ENCODE peak calls at places on chromosomes 7 and 10, in eight cellular contexts. X, A, O, E, Z, P, B and Q are unnamed samples.

GRCh38 chr7:33449847-33450246 is 320.5 kb downstream of the BBS9 start:
- DNase-seq in X (no peak), A (no peak), O (no peak), E (no peak), Z (no peak), P (no peak), B (no peak), Q (no peak)

GRCh38 chr10:119705434-119705831 is 20.4 kb upstream of the INPP5F start:
- DNase-seq in X (no peak), A (no peak), O (no peak), E (peak; percentile 69), Z (peak; percentile 31), P (no peak), B (no peak), Q (no peak)

GRCh38 chr10:19250542-19250941 is 201.9 kb downstream of the MALRD1 start:
- DNase-seq in X (no peak), A (no peak), O (no peak), E (no peak), Z (no peak), P (no peak), B (no peak), Q (no peak)

GRCh38 chr10:46106410-46107255 is 60.6 kb upstream of the MSMB start:
- DNase-seq in X (no peak), A (peak; percentile 28), O (peak; percentile 47), E (peak; percentile 82), Z (peak; percentile 37), P (peak; percentile 42), B (peak; percentile 58), Q (peak; percentile 62)

GRCh38 chr10:69160809-69161225 is 19.2 kb upstream of the SUPV3L1 start:
- DNase-seq in X (no peak), A (no peak), O (no peak), E (no peak), Z (no peak), P (no peak), B (no peak), Q (no peak)

GRCh38 chr7:101924171-101924570 is 106.7 kb downstream of the CUX1 start:
- DNase-seq in X (no peak), A (no peak), O (peak; percentile 72), E (no peak), Z (no peak), P (no peak), B (no peak), Q (no peak)

GRCh38 chr7:139990571-139990970 is 72.2 kb downstream of the PARP12 start:
- DNase-seq in X (no peak), A (no peak), O (no peak), E (no peak), Z (no peak), P (no peak), B (no peak), Q (no peak)

GRCh38 chr10:55410415-55410885 is 609.4 kb upstream of the PCDH15 start:
- DNase-seq in X (no peak), A (peak; percentile 65), O (no peak), E (no peak), Z (no peak), P (peak; percentile 98), B (peak; percentile 43), Q (peak; percentile 90)

GRCh38 chr7:46162582-46162981 is 241.5 kb upstream of the IGFBP3 start:
- DNase-seq in X (no peak), A (no peak), O (peak; percentile 55), E (no peak), Z (no peak), P (no peak), B (no peak), Q (no peak)

GRCh38 chr10:1736180-1736971 is 949 bp downstream of the ADARB2 start:
- DNase-seq in X (no peak), A (no peak), O (no peak), E (no peak), Z (no peak), P (no peak), B (no peak), Q (no peak)

GRCh38 chr7:76358053-76358477 is 726 bp downstream of the YWHAG start:
- DNase-seq in X (peak; percentile 28), A (peak; percentile 49), O (no peak), E (peak; percentile 86), Z (peak; percentile 64), P (peak; percentile 72), B (peak; percentile 54), Q (peak; percentile 82)

GRCh38 chr10:71548494-71548846 is 151.8 kb downstream of the CDH23 start:
- DNase-seq in X (no peak), A (no peak), O (peak; percentile 80), E (no peak), Z (no peak), P (no peak), B (no peak), Q (no peak)

GRCh38 chr7:119936876-119937275 is 336.1 kb upstream of the KCND2 start:
- DNase-seq in X (no peak), A (no peak), O (no peak), E (no peak), Z (no peak), P (no peak), B (no peak), Q (no peak)

GRCh38 chr10:52755297-52756062 is 17.1 kb downstream of the MBL2 start:
- DNase-seq in X (no peak), A (no peak), O (no peak), E (no peak), Z (no peak), P (peak; percentile 89), B (no peak), Q (peak; percentile 74)

GRCh38 chr7:28126047-28127041 is 54.3 kb downstream of the JAZF1 start:
- DNase-seq in X (no peak), A (no peak), O (no peak), E (no peak), Z (no peak), P (no peak), B (no peak), Q (no peak)